ENCODE peak calls at places on chromosomes 16 and 17, in five cellular contexts. V, Z, M, U and O are unnamed samples.

GRCh38 chr17:20267459-20267842 is 199.9 kb downstream of the LGALS9B start:
- DNase-seq in Z (no peak), M (no peak), U (no peak), V (no peak), O (no peak)

GRCh38 chr16:79599256-79599836 is 1.2 kb downstream of the MAF start:
- DNase-seq in Z (peak; percentile 37), V (no peak), M (peak; percentile 55), U (no peak), O (no peak)

GRCh38 chr16:87895641-87896141 is 26.4 kb upstream of the SLC7A5 start:
- DNase-seq in U (no peak), M (peak; percentile 70), V (peak; percentile 25), Z (peak; percentile 89), O (peak; percentile 49)

GRCh38 chr17:5282639-5283217 is 644 bp downstream of the RABEP1 start:
- DNase-seq in U (no peak), V (no peak), M (no peak), Z (peak; percentile 52), O (peak; percentile 29)

GRCh38 chr17:42617956-42618431 is 8.5 kb downstream of the TUBG1 start:
- DNase-seq in Z (peak; percentile 9), V (no peak), M (peak; percentile 30), U (no peak), O (no peak)

GRCh38 chr16:88382491-88383400 is at the start of gene ZNF469:
- DNase-seq in Z (peak; percentile 67), V (no peak), M (no peak), U (no peak), O (peak; percentile 17)

GRCh38 chr17:28279411-28279810 is 39.6 kb upstream of the TMEM97 start:
- DNase-seq in Z (peak; percentile 48), M (no peak), U (no peak), V (no peak), O (no peak)

GRCh38 chr16:9141813-9142212 is 50.4 kb downstream of the HAPSTR1 start:
- DNase-seq in V (no peak), Z (no peak), U (no peak), M (no peak), O (no peak)

GRCh38 chr17:20994779-20995149 is 48.0 kb downstream of the USP22 start:
- DNase-seq in U (no peak), Z (no peak), M (no peak), V (no peak), O (no peak)

GRCh38 chr16:79334127-79334526 is 266.4 kb downstream of the MAF start:
- DNase-seq in Z (no peak), V (no peak), U (no peak), M (no peak), O (no peak)

GRCh38 chr17:66580601-66581385 is 254.1 kb upstream of the CACNG5 start:
- DNase-seq in V (peak; percentile 65), U (no peak), M (no peak), Z (peak; percentile 65), O (no peak)

GRCh38 chr16:88781140-88782077 is 3.6 kb downstream of the PIEZO1 start:
- DNase-seq in Z (no peak), M (peak; percentile 83), V (no peak), U (no peak), O (no peak)

GRCh38 chr16:70529051-70529777 is 5.6 kb downstream of the SF3B3 start:
- DNase-seq in V (peak; percentile 26), M (no peak), Z (peak; percentile 79), U (no peak), O (peak; percentile 70)

GRCh38 chr16:56005958-56006357 is 130.8 kb upstream of the CES5A start:
- DNase-seq in Z (no peak), M (no peak), U (no peak), V (no peak), O (no peak)

GRCh38 chr17:61456688-61457225 is 4.5 kb downstream of the TBX4 start:
- DNase-seq in U (no peak), V (no peak), Z (peak; percentile 58), M (no peak), O (no peak)

GRCh38 chr17:80907281-80907680 is 84.4 kb upstream of the CHMP6 start:
- DNase-seq in U (no peak), M (no peak), Z (no peak), V (no peak), O (no peak)

GRCh38 chr17:40069751-40070643 is 7.2 kb downstream of the THRA start:
- DNase-seq in U (no peak), V (no peak), M (peak; percentile 54), Z (peak; percentile 71), O (peak; percentile 52)

GRCh38 chr17:72575542-72576233 is 454.9 kb downstream of the SOX9 start:
- DNase-seq in U (no peak), Z (no peak), M (no peak), V (no peak), O (no peak)

GRCh38 chr17:78043031-78043430 is 84.5 kb downstream of the TNRC6C start:
- DNase-seq in V (no peak), U (no peak), M (no peak), Z (no peak), O (no peak)

GRCh38 chr17:77534137-77534536 is 393.4 kb downstream of the SEC14L1 start:
- DNase-seq in M (no peak), Z (no peak), U (no peak), V (no peak), O (no peak)

GRCh38 chr17:21003007-21003621 is 39.7 kb downstream of the USP22 start:
- DNase-seq in Z (no peak), M (no peak), V (no peak), U (no peak), O (no peak)

GRCh38 chr17:55437165-55437605 is 15.6 kb upstream of the MMD start:
- DNase-seq in U (no peak), V (no peak), Z (peak; percentile 12), M (peak; percentile 69), O (no peak)

GRCh38 chr16:53692146-53692545 is 11.5 kb downstream of the RPGRIP1L start:
- DNase-seq in Z (no peak), V (no peak), M (no peak), U (no peak), O (no peak)

GRCh38 chr16:83517398-83517797 is 290.4 kb upstream of the HSBP1 start:
- DNase-seq in M (no peak), Z (no peak), V (no peak), U (no peak), O (no peak)

GRCh38 chr17:37106049-37106448 is 157.3 kb downstream of the AATF start:
- DNase-seq in U (no peak), M (no peak), Z (no peak), V (no peak), O (no peak)

DNA sequence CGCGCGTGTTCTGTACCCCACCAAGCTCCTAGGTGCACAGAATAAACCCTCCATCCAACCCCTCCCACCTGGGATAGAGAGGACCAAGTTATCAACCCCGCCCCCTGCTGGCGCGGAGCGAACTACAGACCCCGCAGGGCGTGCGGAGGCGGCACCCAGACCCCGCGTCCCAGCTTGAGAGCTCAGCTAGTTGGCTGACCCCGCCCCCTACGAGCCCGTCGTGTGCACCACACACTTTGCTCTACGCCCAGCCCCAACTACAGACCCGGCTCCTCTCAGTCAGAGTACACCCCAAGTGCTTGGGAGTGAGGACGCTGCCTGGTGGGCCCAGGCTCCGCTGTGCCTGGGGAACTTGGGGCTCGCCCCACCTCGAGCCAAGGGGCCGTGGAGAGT is 1.5 kb downstream of the GRIN2A start:
- DNase-seq in U (no peak), Z (peak; percentile 6), V (no peak), M (peak; percentile 69), O (no peak)
- TF ChIP-seq CTCF in U (peak; percentile 53), Z (peak; percentile 41), V (peak; percentile 48), M (peak; percentile 39), O (peak; percentile 48)

GRCh38 chr17:82696259-82696658 is 2.2 kb downstream of the RAB40B start:
- DNase-seq in Z (no peak), U (no peak), V (no peak), M (no peak), O (no peak)

GRCh38 chr17:82698065-82698973 is at the start of gene RAB40B:
- DNase-seq in Z (peak; percentile 100), U (peak; percentile 98), V (peak; percentile 90), M (peak; percentile 100), O (peak; percentile 99)

GRCh38 chr17:82698974-82699442 is 510 bp upstream of the RAB40B start:
- DNase-seq in M (no peak), U (no peak), Z (no peak), V (no peak), O (no peak)

GRCh38 chr17:82696916-82697807 is 1.3 kb downstream of the RAB40B start:
- DNase-seq in M (peak; percentile 56), V (no peak), U (no peak), Z (peak; percentile 44), O (no peak)

DNA sequence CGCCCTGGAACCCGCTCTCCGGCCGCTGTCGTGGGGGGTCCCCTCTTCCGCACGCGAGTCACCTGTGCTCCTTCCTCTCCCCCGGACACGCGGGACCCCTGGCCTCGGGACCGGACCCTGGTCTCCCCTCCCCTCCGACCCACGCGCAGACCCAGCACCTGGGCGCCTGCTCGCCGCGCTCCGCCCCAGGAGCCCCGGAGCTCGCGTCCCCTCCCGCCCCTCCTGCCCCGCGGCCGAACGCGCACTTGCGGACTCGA is 762 bp downstream of the RAB40B start:
- DNase-seq in M (no peak), U (no peak), Z (no peak), V (no peak), O (no peak)
- TF ChIP-seq CTCF in M (no peak), U (no peak), Z (no peak), V (no peak), O (no peak)

GRCh38 chr16:4271176-4272113 is 1.4 kb downstream of the TFAP4 start:
- DNase-seq in U (peak; percentile 77), Z (peak; percentile 98), M (peak; percentile 95), V (peak; percentile 47), O (peak; percentile 92)

GRCh38 chr16:4275861-4276260 is 3.0 kb upstream of the TFAP4 start:
- DNase-seq in Z (no peak), U (no peak), M (no peak), V (no peak), O (no peak)

GRCh38 chr16:4272114-4272954 is 489 bp downstream of the TFAP4 start:
- DNase-seq in U (no peak), M (peak; percentile 80), V (no peak), Z (peak; percentile 62), O (peak; percentile 40)

GRCh38 chr16:4270595-4270994 is 2.2 kb downstream of the TFAP4 start:
- DNase-seq in Z (no peak), V (no peak), U (no peak), M (no peak), O (no peak)

GRCh38 chr16:4273858-4274291 is 1.1 kb upstream of the TFAP4 start:
- DNase-seq in U (no peak), Z (peak; percentile 67), V (no peak), M (peak; percentile 66), O (no peak)
- TF ChIP-seq CTCF in U (peak; percentile 23), Z (peak; percentile 26), V (peak; percentile 61), M (no peak), O (peak; percentile 39)

DNA sequence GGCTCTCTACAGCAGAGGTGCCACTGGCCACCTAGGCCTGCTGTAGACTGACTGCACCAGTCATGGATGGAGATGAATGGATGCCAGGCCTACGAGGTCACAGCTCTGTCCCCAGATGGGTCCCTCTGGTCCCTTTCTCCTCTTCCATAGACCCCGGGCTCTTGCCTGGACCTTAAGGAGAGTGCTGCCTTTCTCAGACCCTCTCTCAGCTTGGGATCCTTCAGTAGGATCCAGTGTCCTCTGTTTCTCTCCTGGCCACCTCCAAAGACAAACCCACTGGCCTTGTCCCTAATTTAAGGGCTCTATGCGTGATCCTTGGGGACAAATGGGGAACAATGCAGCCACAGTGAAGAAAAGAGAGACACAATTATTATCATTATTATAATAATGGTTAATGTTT is 189.3 kb upstream of the C16orf82 start:
- DNase-seq in U (no peak), V (no peak), Z (no peak), M (no peak), O (no peak)
- TF ChIP-seq CTCF in U (no peak), V (no peak), Z (no peak), M (no peak), O (no peak)

GRCh38 chr16:68094614-68094934 is 9.4 kb downstream of the NFATC3 start:
- DNase-seq in V (no peak), Z (no peak), M (no peak), U (no peak), O (no peak)
- TF ChIP-seq CTCF in V (no peak), Z (no peak), M (no peak), U (no peak), O (no peak)